ENCODE peak calls at places on chromosomes 2 and 18, in four cellular contexts. V is K562, H is HCT116, P is GM23338. U is an unnamed sample.
A peak's percentile ranks its signal among the peaks of the same experiment; 100 is the strongest.

GRCh38 chr2:231900486-231900942 is 25.7 kb downstream of the NPPC start:
- DNase-seq in P (peak; percentile 94), V (peak; percentile 78), H (peak; percentile 83), U (no peak)

GRCh38 chr2:238613610-238614009 is 186.9 kb downstream of the ASB1 start:
- DNase-seq in P (no peak), V (no peak), H (no peak), U (no peak)

GRCh38 chr2:201129044-201129505 is 13.1 kb downstream of the CFLAR start:
- DNase-seq in P (no peak), V (no peak), H (no peak), U (no peak)

GRCh38 chr18:45844938-45845337 is 19.5 kb downstream of the SIGLEC15 start:
- DNase-seq in V (no peak), H (no peak), P (no peak), U (no peak)

GRCh38 chr2:150528861-150529801 is 41.7 kb upstream of the RND3 start:
- DNase-seq in V (no peak), H (no peak), P (peak; percentile 10), U (no peak)

GRCh38 chr2:190511104-190511503 is 23.4 kb downstream of the NEMP2 start:
- DNase-seq in H (peak; percentile 3), V (peak; percentile 43), P (peak; percentile 41), U (no peak)

GRCh38 chr18:77512152-77512551 is 262.5 kb downstream of the GALR1 start:
- DNase-seq in H (no peak), V (no peak), P (no peak), U (no peak)

GRCh38 chr2:240434728-240435456 is 571 bp upstream of the GPC1 start:
- DNase-seq in H (peak; percentile 69), P (peak; percentile 96), V (peak; percentile 93), U (peak; percentile 92)

GRCh38 chr18:5693637-5694175 is 149.9 kb upstream of the EPB41L3 start:
- DNase-seq in P (no peak), V (no peak), H (no peak), U (no peak)

GRCh38 chr18:49768051-49768391 is 45.3 kb downstream of the ACAA2 start:
- DNase-seq in P (peak; percentile 93), V (peak; percentile 21), H (peak; percentile 62), U (peak; percentile 71)

GRCh38 chr2:229563388-229563787 is 151.0 kb downstream of the DNER start:
- DNase-seq in H (no peak), P (no peak), V (no peak), U (no peak)

GRCh38 chr18:41666251-41666650 is 288.8 kb upstream of the PIK3C3 start:
- DNase-seq in V (no peak), H (no peak), P (no peak), U (no peak)

GRCh38 chr2:46334389-46335345 is 37.5 kb downstream of the EPAS1 start:
- DNase-seq in V (no peak), H (no peak), P (peak; percentile 15), U (no peak)

GRCh38 chr2:227472265-227473018 is 486 bp downstream of the AGFG1 start:
- DNase-seq in P (peak; percentile 36), V (peak; percentile 73), H (no peak), U (peak; percentile 7)

GRCh38 chr2:95010697-95011096 is 14.8 kb upstream of the MAL start:
- DNase-seq in P (no peak), H (no peak), V (no peak), U (no peak)

GRCh38 chr18:75204978-75205759 is 3.8 kb downstream of the PTGR3 start:
- DNase-seq in P (peak; percentile 39), V (no peak), H (no peak), U (no peak)

GRCh38 chr2:241852981-241853631 is 5.6 kb downstream of the PDCD1 start:
- DNase-seq in V (no peak), H (no peak), P (no peak), U (no peak)

GRCh38 chr18:75293591-75293990 is 83.0 kb downstream of the TSHZ1 start:
- DNase-seq in P (no peak), H (no peak), V (no peak), U (no peak)

GRCh38 chr2:51633073-51633472 is 601.1 kb upstream of the NRXN1 start:
- DNase-seq in H (no peak), P (peak; percentile 48), V (no peak), U (no peak)

GRCh38 chr2:233928594-233929351 is 11.6 kb downstream of the TRPM8 start:
- DNase-seq in H (no peak), P (peak; percentile 76), V (peak; percentile 18), U (no peak)

GRCh38 chr2:97936199-97936598 is 59.5 kb downstream of the TMEM131 start:
- DNase-seq in V (no peak), H (peak; percentile 54), P (peak; percentile 83), U (no peak)

GRCh38 chr18:75915941-75916640 is 488.6 kb upstream of the SMIM21 start:
- DNase-seq in P (peak; percentile 89), V (peak; percentile 10), H (no peak), U (no peak)

GRCh38 chr2:42359304-42359749 is 1.7 kb downstream of the COX7A2L start:
- DNase-seq in P (no peak), H (no peak), V (no peak), U (no peak)

GRCh38 chr2:106868199-106868598 is 17.8 kb downstream of the ST6GAL2 start:
- DNase-seq in H (no peak), P (peak; percentile 63), V (peak; percentile 10), U (no peak)

GRCh38 chr18:62048279-62048678 is 138.6 kb downstream of the PIGN start:
- DNase-seq in H (no peak), P (no peak), V (no peak), U (no peak)

GRCh38 chr2:38702413-38702812 is 36.5 kb downstream of the GALM start:
- DNase-seq in H (no peak), V (no peak), P (no peak), U (no peak)

GRCh38 chr2:220646424-220646823 is 925.7 kb downstream of the EPHA4 start:
- DNase-seq in P (no peak), H (no peak), V (no peak), U (no peak)

GRCh38 chr2:239300871-239301742 is 99.7 kb downstream of the HDAC4 start:
- DNase-seq in H (no peak), P (no peak), V (no peak), U (no peak)

GRCh38 chr2:159086332-159086731 is 117.9 kb downstream of the TANC1 start:
- DNase-seq in V (no peak), P (no peak), H (no peak), U (no peak)

GRCh38 chr2:206562375-206562774 is 79.9 kb upstream of the FAM237A start:
- DNase-seq in V (no peak), P (no peak), H (no peak), U (no peak)

GRCh38 chr18:24364177-24364576 is 33.4 kb downstream of the OSBPL1A start:
- DNase-seq in P (peak; percentile 30), V (no peak), H (no peak), U (no peak)

GRCh38 chr2:8316356-8316755 is 365.5 kb upstream of the ID2 start:
- DNase-seq in H (no peak), P (no peak), V (no peak), U (no peak)

DNA sequence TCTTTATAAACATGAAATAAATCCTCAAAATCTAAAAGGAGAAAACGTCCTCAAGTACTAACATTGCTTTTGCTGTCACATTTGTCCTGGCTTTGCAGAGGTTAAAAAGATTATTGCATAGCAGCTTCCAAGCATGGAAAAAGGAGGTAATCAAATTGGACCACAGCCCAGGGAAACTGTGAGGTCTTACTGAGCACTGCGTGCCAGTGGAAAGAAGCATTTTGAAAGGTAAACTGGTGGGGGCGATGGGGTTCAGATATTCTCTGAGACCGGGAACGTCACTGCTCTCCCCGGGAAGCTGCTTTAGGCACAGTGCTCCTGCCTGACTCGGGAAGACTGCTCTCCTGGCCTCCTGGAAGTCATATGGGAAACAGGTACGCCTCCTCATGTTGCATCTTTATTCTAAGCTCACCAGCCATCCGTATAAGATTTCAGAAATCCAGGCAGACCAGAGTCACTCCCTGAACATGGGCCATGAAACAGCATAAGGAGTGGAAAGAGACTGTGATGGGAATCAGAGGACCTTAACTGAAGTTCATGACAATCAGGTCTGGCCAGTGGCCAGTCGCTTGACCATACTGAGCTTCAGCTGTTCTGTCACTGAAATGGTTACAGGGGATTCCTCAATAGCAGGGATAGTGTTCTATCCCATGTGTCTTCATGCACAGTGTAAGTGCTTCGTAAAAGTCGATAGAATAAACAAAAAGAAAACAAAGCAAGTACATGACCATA is 284.1 kb downstream of the TRIB2 start:
- DNase-seq in H (no peak), P (peak; percentile 20), V (no peak), U (no peak)
- H3K27me3 ChIP-seq in H (no peaks in the 10 kb centered on the region), P (no peaks in the 10 kb centered on the region), V (no peaks in the 10 kb centered on the region), U (no peaks in the 10 kb centered on the region)

DNA sequence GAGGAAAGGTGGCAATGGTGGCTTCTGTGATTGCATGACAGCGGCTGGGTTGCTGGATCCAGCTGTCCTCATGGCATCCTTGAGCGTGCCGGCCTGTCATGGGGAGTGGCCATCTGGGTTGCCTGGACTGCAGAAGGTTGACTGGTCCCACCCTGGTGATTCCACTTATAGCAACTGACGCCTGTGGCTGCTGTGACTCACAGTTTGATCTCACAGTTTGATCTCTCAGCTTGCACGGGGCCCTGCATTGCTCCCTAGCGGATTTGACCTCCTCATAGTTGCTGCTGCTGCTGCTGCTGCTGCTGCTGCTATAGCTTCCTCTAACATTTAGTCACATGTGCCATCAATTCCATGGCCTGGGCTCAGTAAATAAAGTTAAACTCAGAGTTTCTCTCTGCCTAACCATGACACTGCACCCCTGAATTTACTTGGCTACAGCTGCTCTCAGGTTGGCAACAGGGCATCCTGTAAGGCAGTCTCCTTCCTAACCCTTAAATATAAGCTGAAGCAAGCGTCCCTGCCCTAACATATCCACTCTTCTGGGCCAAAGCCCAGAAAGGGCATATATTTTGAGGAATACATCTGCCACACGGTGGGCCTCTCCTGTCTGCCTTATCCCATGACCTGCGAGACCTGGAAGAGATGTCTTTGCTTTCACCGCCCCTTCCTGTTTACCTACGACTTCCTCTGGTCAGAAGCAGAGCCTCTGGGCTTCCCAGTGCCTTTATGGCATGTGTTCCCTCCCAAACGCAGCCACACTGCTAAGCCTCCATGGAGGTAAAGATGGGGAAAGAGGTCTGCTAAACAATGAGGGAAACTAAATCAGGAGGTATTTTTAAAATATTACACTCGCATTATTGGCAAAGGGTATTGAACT is 37.8 kb upstream of the CCDC150 start:
- DNase-seq in H (peak; percentile 87), V (peak; percentile 67), P (peak; percentile 33), U (no peak)
- TF ChIP-seq POLR2AphosphoS5 in H (peak; percentile 66), V (no peak), P (no peak), U (no peak)

GRCh38 chr18:48106498-48106897 is 176.0 kb upstream of the SMAD2 start:
- DNase-seq in V (no peak), P (no peak), H (no peak), U (no peak)
- H3K27me3 ChIP-seq in V (no peaks in the 10 kb centered on the region), P (no peaks in the 10 kb centered on the region), H (peaks cover 15% of the 10 kb centered on the region), U (no peaks in the 10 kb centered on the region)

GRCh38 chr2:119177171-119177837 is 18.8 kb upstream of the C1QL2 start:
- DNase-seq in V (no peak), P (no peak), H (no peak), U (no peak)

GRCh38 chr2:119174216-119174992 is 15.9 kb upstream of the C1QL2 start:
- DNase-seq in H (peak; percentile 41), P (peak; percentile 86), V (peak; percentile 64), U (no peak)

GRCh38 chr2:119175517-119175916 is 17.0 kb upstream of the C1QL2 start:
- DNase-seq in V (peak; percentile 74), P (no peak), H (no peak), U (no peak)

GRCh38 chr2:119173556-119174060 is 15.1 kb upstream of the C1QL2 start:
- DNase-seq in P (no peak), H (no peak), V (no peak), U (no peak)

DNA sequence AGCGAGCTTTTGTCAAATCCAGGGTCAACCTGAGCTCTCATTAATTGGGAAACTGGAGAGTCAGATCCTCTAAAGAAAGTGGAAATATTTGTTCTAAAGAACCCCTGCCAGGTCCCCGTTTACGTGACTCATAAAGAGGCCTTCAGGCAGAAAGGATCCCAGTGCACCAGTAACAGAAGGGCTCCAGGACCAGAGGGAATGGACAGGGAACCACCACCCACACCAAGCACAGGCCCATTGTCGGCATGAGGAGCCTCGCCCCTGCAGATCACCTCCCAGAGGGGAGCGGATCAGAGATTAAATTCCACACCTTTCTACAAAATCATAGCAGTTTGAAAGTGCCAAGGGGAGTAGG is 16.4 kb upstream of the C1QL2 start:
- DNase-seq in V (no peak), P (no peak), H (no peak), U (no peak)
- TF ChIP-seq POLR2AphosphoS5 in V (no peak), P (no peak), H (no peak), U (no peak)

U was measured in prostate gland.